ENCODE peak calls at places on chromosomes 5 and 9, in four cellular contexts. I is K562, T is HepG2, Q is GM12878. V is an unnamed sample.

GRCh38 chr9:13111778-13112177 is 167.7 kb downstream of the MPDZ start:
- DNase-seq in I (no peak), T (no peak), Q (no peak), V (no peak)

GRCh38 chr5:14663734-14664269 is 716 bp upstream of the OTULIN start:
- DNase-seq in I (no peak), T (no peak), Q (no peak), V (no peak)

GRCh38 chr5:158560170-158560569 is 539.5 kb downstream of the EBF1 start:
- DNase-seq in Q (peak), I (no peak), T (peak), V (no peak)

GRCh38 chr5:133309166-133309791 is 257.5 kb downstream of the HSPA4 start:
- DNase-seq in Q (no peak), I (no peak), T (no peak), V (no peak)

GRCh38 chr9:26324787-26325186 is 567.8 kb downstream of the CAAP1 start:
- DNase-seq in T (no peak), I (no peak), Q (no peak), V (no peak)

GRCh38 chr9:120892177-120892747 is 15.3 kb upstream of the PHF19 start:
- DNase-seq in I (peak), T (no peak), Q (peak), V (no peak)

GRCh38 chr5:58666598-58667595 is 84.0 kb downstream of the RAB3C start:
- DNase-seq in I (no peak), T (no peak), Q (no peak), V (no peak)

GRCh38 chr5:45774528-45774927 is 78.3 kb upstream of the HCN1 start:
- DNase-seq in Q (no peak), T (no peak), I (no peak), V (no peak)

GRCh38 chr5:1885777-1886633 is 3.3 kb upstream of the IRX4 start:
- DNase-seq in Q (no peak), I (no peak), T (no peak), V (no peak)

GRCh38 chr5:19975795-19976194 is 12.2 kb downstream of the CDH18 start:
- DNase-seq in Q (no peak), I (no peak), T (no peak), V (no peak)

GRCh38 chr5:112921833-112922817 is at the start of gene REEP5:
- DNase-seq in Q (no peak), T (peak), I (peak), V (peak)
- TF ChIP-seq TCF7 in Q (no peak), T (no peak), I (no peak), V (no peak)

DNA sequence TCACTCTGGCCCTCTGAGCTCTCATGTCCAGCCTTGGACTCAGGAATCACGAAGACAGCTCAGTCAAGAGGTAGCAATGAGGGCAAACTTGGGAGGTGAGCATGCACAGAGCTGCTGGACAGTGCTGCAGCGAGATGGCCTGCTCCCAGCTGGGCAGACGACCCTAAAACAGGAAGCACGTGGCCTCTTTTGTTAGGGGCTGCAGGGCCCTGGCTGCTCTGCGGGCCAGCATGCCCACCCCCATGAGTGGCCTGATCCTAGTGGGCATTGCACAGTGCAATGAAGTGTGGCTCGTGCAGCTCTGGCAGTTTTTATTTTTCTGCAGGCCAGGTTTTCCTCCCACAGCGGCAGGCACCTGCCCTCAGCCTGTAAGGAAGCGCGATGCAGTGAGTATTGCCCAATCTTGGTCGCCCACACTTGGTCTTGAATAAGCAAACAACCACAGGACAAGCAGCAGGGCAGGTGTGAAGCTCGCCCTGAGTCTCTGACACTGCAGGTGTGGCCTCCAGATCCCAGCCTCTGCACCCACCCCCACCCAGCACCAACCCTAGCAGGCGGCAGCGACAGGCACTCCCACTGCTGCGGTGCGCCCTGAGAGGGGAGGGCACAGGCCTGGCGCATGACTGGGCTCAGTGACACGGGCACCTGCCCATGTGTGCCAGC is 60.8 kb downstream of the SEMA4D start:
- DNase-seq in T (no peak), I (no peak), Q (no peak), V (no peak)
- TF ChIP-seq TCF7 in T (no peak), I (no peak), Q (no peak), V (no peak)

DNA sequence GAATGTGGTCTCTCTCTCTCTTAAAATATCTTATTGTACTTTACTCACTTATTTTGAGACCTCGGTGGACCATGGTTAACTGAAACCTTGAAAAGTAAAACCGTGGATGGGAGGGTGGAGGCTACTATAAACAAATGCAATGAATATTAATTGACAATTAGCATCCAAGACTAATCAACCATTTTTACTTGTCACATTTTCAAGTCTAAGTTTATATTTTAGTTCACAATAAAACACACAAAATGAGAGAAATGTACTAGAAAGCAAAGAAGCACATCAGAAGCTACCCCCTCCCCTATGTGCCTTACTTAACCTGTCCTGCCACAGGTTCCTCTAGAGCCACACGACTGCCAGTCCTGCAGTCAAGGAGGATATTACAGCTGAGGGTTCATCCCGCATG is 4.6 kb downstream of the ARL15 start:
- DNase-seq in T (no peak), Q (no peak), I (no peak), V (no peak)
- TF ChIP-seq TCF7 in T (no peak), Q (no peak), I (no peak), V (no peak)

DNA sequence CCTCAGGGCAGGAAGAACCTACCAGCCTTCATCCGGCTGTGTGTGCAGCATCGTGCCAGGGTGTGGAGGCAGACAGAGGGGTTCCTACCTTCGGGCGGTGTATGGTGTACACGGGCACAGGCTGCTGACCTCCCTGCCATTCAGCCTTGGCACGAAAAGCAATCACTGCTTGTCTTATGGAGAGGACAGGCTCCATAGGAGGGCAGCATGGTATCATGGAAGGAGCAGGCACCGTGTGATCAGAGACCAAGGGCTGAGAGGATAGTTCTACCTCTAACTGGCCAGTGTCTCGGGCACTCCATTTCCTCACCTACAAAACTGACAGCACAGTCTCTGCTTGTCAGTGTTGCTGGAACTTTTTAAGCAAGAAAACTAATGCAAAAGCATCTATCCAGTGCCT is 22.4 kb downstream of the TTLL11 start:
- DNase-seq in T (no peak), I (no peak), Q (no peak), V (no peak)
- TF ChIP-seq TCF7 in T (no peak), I (no peak), Q (no peak), V (no peak)

DNA sequence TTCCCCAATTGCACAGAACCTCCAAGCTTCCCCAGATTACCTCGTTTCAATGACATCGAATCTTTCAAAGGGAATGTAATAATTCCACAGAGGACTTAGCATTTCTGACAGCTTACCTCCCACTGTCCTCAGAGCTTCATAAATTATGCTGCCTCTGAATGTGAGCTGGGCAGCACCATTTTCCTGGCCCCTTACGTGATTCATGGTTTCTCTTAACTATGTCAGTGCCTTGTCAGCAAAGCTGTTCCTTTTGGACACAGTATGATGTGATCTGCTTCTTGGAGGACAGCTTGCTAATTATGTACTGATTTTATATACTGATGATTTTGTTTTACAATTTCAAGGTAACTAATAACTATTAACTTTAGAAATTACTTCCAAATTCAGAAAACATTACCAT is 27.7 kb upstream of the SSBP2 start:
- DNase-seq in Q (no peak), I (no peak), T (no peak), V (no peak)
- TF ChIP-seq TCF7 in Q (no peak), I (no peak), T (no peak), V (no peak)

V was measured in WTC11.